ENCODE peak calls at places on chromosomes 6 and 20, in five cellular contexts. P, O, L, F and Q are unnamed samples.

GRCh38 chr6:17311595-17312311 is 30.6 kb downstream of the RBM24 start:
- DNase-seq in F (no peak), O (no peak), L (no peak), P (peak; percentile 6), Q (no peak)

GRCh38 chr6:68559052-68559451 is 76.0 kb upstream of the ADGRB3 start:
- DNase-seq in F (no peak), P (no peak), L (no peak), O (no peak), Q (no peak)

GRCh38 chr6:12490904-12491571 is 200.9 kb downstream of the EDN1 start:
- DNase-seq in L (no peak), O (no peak), F (no peak), P (peak; percentile 98), Q (peak; percentile 72)

GRCh38 chr6:87808005-87808757 is 106.1 kb upstream of the AKIRIN2 start:
- DNase-seq in F (no peak), O (no peak), P (peak; percentile 28), L (no peak), Q (no peak)

GRCh38 chr6:14882394-14883073 is 363.3 kb upstream of the JARID2 start:
- DNase-seq in F (no peak), O (no peak), P (peak; percentile 36), L (no peak), Q (no peak)

GRCh38 chr6:83511901-83512681 is at the start of gene PRSS35:
- DNase-seq in L (peak; percentile 83), F (no peak), P (peak; percentile 40), O (peak; percentile 44), Q (no peak)

GRCh38 chr20:4041748-4042411 is 26.5 kb upstream of the RNF24 start:
- DNase-seq in F (peak; percentile 73), L (no peak), O (no peak), P (peak; percentile 98), Q (peak; percentile 91)

GRCh38 chr6:12288844-12289654 is 1.1 kb upstream of the EDN1 start:
- DNase-seq in O (peak; percentile 75), F (peak; percentile 60), L (no peak), P (peak; percentile 78), Q (no peak)

GRCh38 chr6:161163466-161164181 is 110.2 kb downstream of the AGPAT4 start:
- DNase-seq in L (no peak), F (no peak), P (no peak), O (no peak), Q (no peak)

GRCh38 chr20:46246527-46246926 is 61.8 kb downstream of the CDH22 start:
- DNase-seq in L (no peak), P (no peak), O (no peak), F (no peak), Q (no peak)

GRCh38 chr20:2942439-2942838 is 69.2 kb downstream of the PTPRA start:
- DNase-seq in F (no peak), O (no peak), P (peak; percentile 78), L (no peak), Q (no peak)

GRCh38 chr6:105952762-105953700 is 133.1 kb upstream of the PRDM1 start:
- DNase-seq in P (no peak), O (no peak), F (no peak), L (no peak), Q (no peak)
- TF ChIP-seq CTCF in P (no peak), O (no peak), F (no peak), L (no peak), Q (no peak)

DNA sequence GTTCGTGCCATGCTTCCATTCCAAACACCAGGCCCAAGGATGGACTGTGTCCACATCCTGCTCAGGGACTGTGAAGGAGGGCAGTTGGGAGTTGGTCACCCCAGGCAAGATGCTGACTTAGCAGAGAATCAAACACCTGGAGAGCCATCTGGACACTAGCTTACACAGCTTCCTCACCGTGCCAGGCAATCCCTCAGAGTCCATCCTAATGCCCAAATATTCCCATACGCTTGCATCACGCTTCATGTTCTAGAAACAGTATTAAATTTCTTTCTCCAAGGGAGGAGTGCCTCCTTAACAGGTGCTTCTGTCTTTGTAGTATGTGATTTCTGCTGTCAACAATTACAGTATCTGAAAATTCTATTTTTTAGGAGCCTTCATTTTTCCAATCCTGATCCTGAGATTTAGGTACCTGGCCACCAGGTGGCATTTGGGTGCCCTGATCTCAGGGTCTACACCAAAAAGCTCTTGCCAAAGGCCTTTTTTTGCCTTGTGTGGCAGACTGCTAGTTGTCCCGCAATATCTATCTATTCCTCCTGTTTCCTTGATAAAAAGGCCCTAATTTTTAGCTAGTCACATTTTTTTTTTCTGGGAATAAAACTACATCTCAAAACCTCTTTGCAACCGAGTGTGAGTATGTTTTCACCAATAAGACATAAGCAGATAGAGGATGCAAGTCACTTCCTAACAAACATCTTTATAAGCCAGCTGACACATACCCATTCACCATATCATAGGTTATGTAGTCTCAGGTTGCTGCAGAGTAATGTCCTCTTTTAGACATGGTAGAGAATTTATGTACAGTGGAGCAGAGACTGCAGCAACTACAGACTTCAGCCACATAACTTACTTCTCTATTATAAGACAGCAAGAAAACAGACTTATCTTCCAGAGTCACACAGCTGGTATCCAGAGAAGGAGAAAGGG is 85.0 kb downstream of the PREP start:
- DNase-seq in O (no peak), P (no peak), F (no peak), L (no peak), Q (no peak)
- TF ChIP-seq CTCF in O (no peak), P (no peak), F (no peak), L (no peak), Q (peak; percentile 31)

DNA sequence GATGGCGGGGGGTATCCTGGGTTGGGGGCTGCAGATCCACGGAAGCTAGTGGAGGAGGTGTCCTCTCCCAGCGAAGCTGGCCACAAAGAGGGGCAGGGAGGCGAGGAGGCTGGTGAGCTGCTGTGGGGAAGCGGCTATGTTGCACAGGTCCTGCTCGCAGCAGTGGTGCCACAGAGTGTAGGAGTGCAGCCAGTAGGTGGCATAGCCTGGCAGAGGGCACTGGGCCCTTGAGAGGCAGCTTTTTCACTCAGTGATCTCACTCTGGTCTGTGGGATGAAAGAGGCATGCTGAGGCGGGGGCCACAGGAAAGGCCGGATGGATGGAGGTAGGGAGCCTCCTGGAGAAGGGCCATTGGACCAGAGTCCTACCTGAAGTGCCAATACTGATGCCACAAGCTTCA is 2.9 kb upstream of the LY6G6D start:
- DNase-seq in L (no peak), P (no peak), F (no peak), O (no peak), Q (no peak)
- TF ChIP-seq CTCF in L (peak; percentile 39), P (no peak), F (no peak), O (no peak), Q (peak; percentile 4)

GRCh38 chr6:24933868-24934401 is 1.8 kb downstream of the RIPOR2 start:
- DNase-seq in P (no peak), O (no peak), L (peak; percentile 58), F (no peak), Q (no peak)
- TF ChIP-seq CTCF in P (peak; percentile 27), O (peak; percentile 88), L (peak; percentile 85), F (no peak), Q (peak; percentile 64)